ENCODE peak calls at places on chromosomes 5 and 9, in eight cellular contexts. One of them, this sample, is unnamed. For H3K4me1, the result is how much of the 10 kb centered on the place peaks cover.

GRCh38 chr5:106380736-106381135 is 1290.0 kb downstream of the EFNA5 start:
- DNase-seq in HCT116: no peak
- DNase-seq in OCI-LY7: no peak
- DNase-seq in GM23338: no peak
- DNase-seq in neural progenitor cell: no peak
- DNase-seq in MM.1S: no peak
- DNase-seq in SK-N-SH: no peak
- DNase-seq in PC-3: peak
- DNase-seq in this sample: no peak

GRCh38 chr5:122703214-122703613 is 71.7 kb upstream of the SNX2 start:
- DNase-seq in HCT116: no peak
- DNase-seq in OCI-LY7: no peak
- DNase-seq in GM23338: no peak
- DNase-seq in neural progenitor cell: no peak
- DNase-seq in MM.1S: no peak
- DNase-seq in SK-N-SH: no peak
- DNase-seq in PC-3: no peak
- DNase-seq in this sample: no peak

GRCh38 chr5:159156839-159157238 is 52.5 kb downstream of the RNF145 start:
- DNase-seq in HCT116: peak
- DNase-seq in OCI-LY7: peak
- DNase-seq in GM23338: peak
- DNase-seq in neural progenitor cell: peak
- DNase-seq in MM.1S: peak
- DNase-seq in SK-N-SH: peak
- DNase-seq in PC-3: peak
- DNase-seq in this sample: peak

GRCh38 chr5:6013496-6013895 is 364.9 kb downstream of the MED10 start:
- DNase-seq in HCT116: no peak
- DNase-seq in OCI-LY7: no peak
- DNase-seq in GM23338: no peak
- DNase-seq in neural progenitor cell: no peak
- DNase-seq in MM.1S: no peak
- DNase-seq in SK-N-SH: no peak
- DNase-seq in PC-3: no peak
- DNase-seq in this sample: no peak

GRCh38 chr5:39503148-39503547 is 78.4 kb upstream of the DAB2 start:
- DNase-seq in HCT116: no peak
- DNase-seq in OCI-LY7: no peak
- DNase-seq in GM23338: no peak
- DNase-seq in neural progenitor cell: no peak
- DNase-seq in MM.1S: no peak
- DNase-seq in SK-N-SH: no peak
- DNase-seq in PC-3: no peak
- DNase-seq in this sample: no peak

GRCh38 chr5:57791875-57792274 is 309.3 kb upstream of the ACTBL2 start:
- DNase-seq in HCT116: no peak
- DNase-seq in OCI-LY7: no peak
- DNase-seq in GM23338: no peak
- DNase-seq in neural progenitor cell: no peak
- DNase-seq in MM.1S: no peak
- DNase-seq in SK-N-SH: no peak
- DNase-seq in PC-3: no peak
- DNase-seq in this sample: no peak

GRCh38 chr9:108746864-108747263 is 108.9 kb downstream of the ACTL7B start:
- DNase-seq in HCT116: no peak
- DNase-seq in OCI-LY7: no peak
- DNase-seq in GM23338: no peak
- DNase-seq in neural progenitor cell: no peak
- DNase-seq in MM.1S: no peak
- DNase-seq in SK-N-SH: no peak
- DNase-seq in PC-3: peak
- DNase-seq in this sample: no peak

GRCh38 chr5:103245773-103246172 is 12.8 kb upstream of the MACIR start:
- DNase-seq in HCT116: no peak
- DNase-seq in OCI-LY7: no peak
- DNase-seq in GM23338: no peak
- DNase-seq in neural progenitor cell: no peak
- DNase-seq in MM.1S: no peak
- DNase-seq in SK-N-SH: no peak
- DNase-seq in PC-3: no peak
- DNase-seq in this sample: no peak

GRCh38 chr5:180090769-180091546 is 19.4 kb upstream of the RNF130 start:
- DNase-seq in HCT116: peak
- DNase-seq in OCI-LY7: peak
- DNase-seq in GM23338: peak
- DNase-seq in neural progenitor cell: peak
- DNase-seq in MM.1S: peak
- DNase-seq in SK-N-SH: no peak
- DNase-seq in PC-3: peak
- DNase-seq in this sample: peak

GRCh38 chr9:110282023-110282766 is 25.9 kb upstream of the TXN start:
- DNase-seq in HCT116: no peak
- DNase-seq in OCI-LY7: no peak
- DNase-seq in GM23338: no peak
- DNase-seq in neural progenitor cell: no peak
- DNase-seq in MM.1S: no peak
- DNase-seq in SK-N-SH: no peak
- DNase-seq in PC-3: no peak
- DNase-seq in this sample: peak

GRCh38 chr5:79743846-79744605 is 54.4 kb downstream of the CMYA5 start:
- DNase-seq in HCT116: no peak
- DNase-seq in OCI-LY7: no peak
- DNase-seq in GM23338: peak
- DNase-seq in neural progenitor cell: peak
- DNase-seq in MM.1S: no peak
- DNase-seq in SK-N-SH: no peak
- DNase-seq in PC-3: no peak
- DNase-seq in this sample: no peak

GRCh38 chr5:175542232-175542965 is 64.0 kb downstream of the SFXN1 start:
- DNase-seq in HCT116: no peak
- DNase-seq in OCI-LY7: no peak
- DNase-seq in GM23338: no peak
- DNase-seq in neural progenitor cell: no peak
- DNase-seq in MM.1S: no peak
- DNase-seq in SK-N-SH: no peak
- DNase-seq in PC-3: no peak
- DNase-seq in this sample: no peak

GRCh38 chr9:94687451-94687850 is 39.0 kb upstream of the AOPEP start:
- DNase-seq in HCT116: no peak
- DNase-seq in OCI-LY7: no peak
- DNase-seq in GM23338: no peak
- DNase-seq in neural progenitor cell: no peak
- DNase-seq in MM.1S: no peak
- DNase-seq in SK-N-SH: no peak
- DNase-seq in PC-3: no peak
- DNase-seq in this sample: no peak

GRCh38 chr9:129483467-129484324 is 137.2 kb downstream of the C9orf50 start:
- DNase-seq in HCT116: peak
- DNase-seq in OCI-LY7: no peak
- DNase-seq in GM23338: peak
- DNase-seq in neural progenitor cell: peak
- DNase-seq in MM.1S: no peak
- DNase-seq in SK-N-SH: no peak
- DNase-seq in PC-3: peak
- DNase-seq in this sample: peak

GRCh38 chr9:17342696-17343095 is 207.9 kb downstream of the CNTLN start:
- DNase-seq in HCT116: no peak
- DNase-seq in OCI-LY7: no peak
- DNase-seq in GM23338: peak
- DNase-seq in neural progenitor cell: peak
- DNase-seq in MM.1S: no peak
- DNase-seq in SK-N-SH: no peak
- DNase-seq in PC-3: no peak
- DNase-seq in this sample: no peak

GRCh38 chr5:150457112-150457511 is 7.6 kb upstream of the RPS14 start:
- DNase-seq in HCT116: no peak
- DNase-seq in OCI-LY7: peak
- DNase-seq in GM23338: no peak
- DNase-seq in neural progenitor cell: no peak
- DNase-seq in MM.1S: peak
- DNase-seq in SK-N-SH: no peak
- DNase-seq in PC-3: no peak
- DNase-seq in this sample: no peak

GRCh38 chr5:103410174-103410573 is 151.6 kb downstream of the MACIR start:
- DNase-seq in HCT116: no peak
- DNase-seq in OCI-LY7: no peak
- DNase-seq in GM23338: no peak
- DNase-seq in neural progenitor cell: no peak
- DNase-seq in MM.1S: no peak
- DNase-seq in SK-N-SH: no peak
- DNase-seq in PC-3: no peak
- DNase-seq in this sample: no peak

GRCh38 chr9:27471789-27472585 is 52.1 kb upstream of the IFNK start:
- DNase-seq in HCT116: no peak
- DNase-seq in OCI-LY7: no peak
- DNase-seq in GM23338: no peak
- DNase-seq in neural progenitor cell: no peak
- DNase-seq in MM.1S: no peak
- DNase-seq in SK-N-SH: no peak
- DNase-seq in PC-3: no peak
- DNase-seq in this sample: no peak

GRCh38 chr9:27476870-27477269 is 47.2 kb upstream of the IFNK start:
- DNase-seq in HCT116: no peak
- DNase-seq in OCI-LY7: no peak
- DNase-seq in GM23338: no peak
- DNase-seq in neural progenitor cell: no peak
- DNase-seq in MM.1S: no peak
- DNase-seq in SK-N-SH: no peak
- DNase-seq in PC-3: no peak
- DNase-seq in this sample: no peak

GRCh38 chr9:27473135-27473534 is 51.0 kb upstream of the IFNK start:
- DNase-seq in HCT116: no peak
- DNase-seq in OCI-LY7: no peak
- DNase-seq in GM23338: no peak
- DNase-seq in neural progenitor cell: peak
- DNase-seq in MM.1S: no peak
- DNase-seq in SK-N-SH: peak
- DNase-seq in PC-3: no peak
- DNase-seq in this sample: peak

GRCh38 chr9:27475057-27475456 is 49.0 kb upstream of the IFNK start:
- DNase-seq in HCT116: no peak
- DNase-seq in OCI-LY7: no peak
- DNase-seq in GM23338: no peak
- DNase-seq in neural progenitor cell: no peak
- DNase-seq in MM.1S: no peak
- DNase-seq in SK-N-SH: no peak
- DNase-seq in PC-3: no peak
- DNase-seq in this sample: no peak

GRCh38 chr9:27474350-27474749 is 49.7 kb upstream of the IFNK start:
- DNase-seq in HCT116: no peak
- DNase-seq in OCI-LY7: no peak
- DNase-seq in GM23338: no peak
- DNase-seq in neural progenitor cell: no peak
- DNase-seq in MM.1S: no peak
- DNase-seq in SK-N-SH: no peak
- DNase-seq in PC-3: no peak
- DNase-seq in this sample: no peak
- H3K4me1 ChIP-seq in HCT116: under half
- H3K4me1 ChIP-seq in OCI-LY7: under half
- H3K4me1 ChIP-seq in GM23338: under half
- H3K4me1 ChIP-seq in neural progenitor cell: under half
- H3K4me1 ChIP-seq in MM.1S: under half
- H3K4me1 ChIP-seq in SK-N-SH: under half
- H3K4me1 ChIP-seq in PC-3: under half
- H3K4me1 ChIP-seq in this sample: under half

DNA sequence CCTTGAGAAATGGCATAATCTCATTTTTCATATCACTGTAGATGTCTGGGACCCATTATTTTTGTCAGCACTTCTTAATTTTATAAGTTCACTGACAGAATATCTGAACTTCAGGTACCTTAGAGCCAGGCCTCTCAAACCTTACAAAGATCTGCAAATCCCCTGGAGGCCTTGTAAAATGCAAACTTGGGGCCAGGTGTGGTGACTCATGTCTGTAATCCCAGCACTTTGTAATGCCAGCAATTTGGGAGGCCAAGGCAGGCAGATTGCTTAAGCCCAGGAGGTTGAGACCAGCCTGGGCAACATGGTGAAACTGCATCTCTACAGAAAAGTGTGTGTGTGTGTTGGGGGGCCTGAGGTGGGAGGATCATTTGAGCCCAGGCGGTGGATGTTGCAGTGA is 30.8 kb downstream of the RASGRF2 start:
- DNase-seq in HCT116: no peak
- DNase-seq in OCI-LY7: no peak
- DNase-seq in GM23338: peak
- DNase-seq in neural progenitor cell: no peak
- DNase-seq in MM.1S: no peak
- DNase-seq in SK-N-SH: no peak
- DNase-seq in PC-3: peak
- DNase-seq in this sample: no peak
- TF ChIP-seq EZH2phosphoT487 in HCT116: no peak
- TF ChIP-seq EZH2phosphoT487 in OCI-LY7: no peak
- TF ChIP-seq EZH2phosphoT487 in GM23338: no peak
- TF ChIP-seq EZH2phosphoT487 in neural progenitor cell: no peak
- TF ChIP-seq EZH2phosphoT487 in MM.1S: no peak
- TF ChIP-seq EZH2phosphoT487 in SK-N-SH: no peak
- TF ChIP-seq EZH2phosphoT487 in PC-3: no peak
- TF ChIP-seq EZH2phosphoT487 in this sample: no peak

DNA sequence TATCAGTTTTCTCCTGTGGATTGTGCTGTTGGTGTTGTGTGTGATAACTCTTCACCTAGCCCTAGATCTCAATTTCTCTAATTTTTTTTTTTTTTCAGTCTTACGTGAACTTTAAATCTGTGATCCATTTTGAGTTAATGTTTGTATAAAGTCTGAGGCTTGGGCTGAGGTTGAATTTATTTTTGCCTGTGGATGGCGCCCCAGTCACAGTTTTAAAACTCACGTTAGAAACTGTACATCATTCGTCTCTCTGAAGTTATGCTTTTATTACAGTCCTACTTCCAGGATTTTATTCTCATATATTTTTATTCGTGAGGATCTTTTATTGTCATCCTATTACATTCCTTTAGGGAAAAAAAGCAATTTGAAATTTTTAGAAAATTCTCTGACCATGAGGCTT is 103.1 kb downstream of the EHMT1 start:
- DNase-seq in HCT116: no peak
- DNase-seq in OCI-LY7: no peak
- DNase-seq in GM23338: no peak
- DNase-seq in neural progenitor cell: no peak
- DNase-seq in MM.1S: no peak
- DNase-seq in SK-N-SH: no peak
- DNase-seq in PC-3: no peak
- DNase-seq in this sample: no peak
- TF ChIP-seq CTCF in HCT116: no peak
- TF ChIP-seq CTCF in OCI-LY7: peak
- TF ChIP-seq CTCF in GM23338: peak
- TF ChIP-seq CTCF in neural progenitor cell: peak
- TF ChIP-seq CTCF in MM.1S: no peak
- TF ChIP-seq CTCF in SK-N-SH: no peak
- TF ChIP-seq CTCF in PC-3: no peak
- TF ChIP-seq CTCF in this sample: peak

DNA sequence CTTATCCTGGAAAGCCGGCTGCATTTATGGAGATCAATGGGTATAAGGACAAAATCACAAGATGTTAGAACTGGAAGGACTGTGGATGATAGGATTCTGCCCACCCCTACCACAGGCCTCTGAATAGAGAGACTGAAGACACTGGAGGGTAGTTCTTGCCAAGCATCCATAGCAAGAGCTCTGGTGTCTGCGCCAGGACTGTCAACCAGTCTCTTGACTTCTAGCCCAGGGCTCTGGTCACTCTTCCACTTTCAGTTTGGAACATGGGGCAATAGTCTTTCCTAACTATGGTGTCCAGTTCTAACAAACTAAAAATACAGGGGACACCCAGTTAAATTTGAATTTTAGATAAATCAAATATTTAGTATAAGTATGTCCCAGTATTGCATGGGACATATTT is 23.4 kb downstream of the LARP1 start:
- DNase-seq in HCT116: no peak
- DNase-seq in OCI-LY7: no peak
- DNase-seq in GM23338: no peak
- DNase-seq in neural progenitor cell: no peak
- DNase-seq in MM.1S: no peak
- DNase-seq in SK-N-SH: no peak
- DNase-seq in PC-3: no peak
- DNase-seq in this sample: no peak
- H3K4me1 ChIP-seq in HCT116: half or more
- H3K4me1 ChIP-seq in OCI-LY7: under half
- H3K4me1 ChIP-seq in GM23338: half or more
- H3K4me1 ChIP-seq in neural progenitor cell: under half
- H3K4me1 ChIP-seq in MM.1S: under half
- H3K4me1 ChIP-seq in SK-N-SH: under half
- H3K4me1 ChIP-seq in PC-3: under half
- H3K4me1 ChIP-seq in this sample: under half